ENCODE peak calls at places on chromosomes 6 and 20, in six cellular contexts. One of them, this sample, is unnamed.

GRCh38 chr20:32432277-32432676 is 74.1 kb downstream of the ASXL1 start:
- DNase-seq in psoas muscle: no peak
- DNase-seq in lower lobe of right lung: no peak
- DNase-seq in bronchial epithelial cell: no peak
- DNase-seq in cardiac fibroblast: no peak
- DNase-seq in BE2C: no peak
- DNase-seq in this sample: no peak

GRCh38 chr6:44594471-44594870 is 207.0 kb downstream of the CDC5L start:
- DNase-seq in psoas muscle: no peak
- DNase-seq in bronchial epithelial cell: no peak
- DNase-seq in BE2C: no peak
- DNase-seq in cardiac fibroblast: no peak
- DNase-seq in lower lobe of right lung: no peak
- DNase-seq in this sample: no peak

GRCh38 chr6:21185849-21186478 is 407.6 kb upstream of the SOX4 start:
- DNase-seq in cardiac fibroblast: no peak
- DNase-seq in BE2C: no peak
- DNase-seq in lower lobe of right lung: no peak
- DNase-seq in bronchial epithelial cell: no peak
- DNase-seq in psoas muscle: no peak
- DNase-seq in this sample: no peak

GRCh38 chr20:40775747-40776146 is 86.7 kb upstream of the MAFB start:
- DNase-seq in bronchial epithelial cell: no peak
- DNase-seq in lower lobe of right lung: no peak
- DNase-seq in cardiac fibroblast: no peak
- DNase-seq in BE2C: no peak
- DNase-seq in psoas muscle: no peak
- DNase-seq in this sample: no peak

GRCh38 chr6:143953922-143954321 is 54.1 kb downstream of the PLAGL1 start:
- DNase-seq in lower lobe of right lung: no peak
- DNase-seq in psoas muscle: no peak
- DNase-seq in bronchial epithelial cell: no peak
- DNase-seq in cardiac fibroblast: no peak
- DNase-seq in BE2C: no peak
- DNase-seq in this sample: no peak

GRCh38 chr20:32527447-32528055 is 57.6 kb downstream of the NOL4L start:
- DNase-seq in bronchial epithelial cell: no peak
- DNase-seq in psoas muscle: no peak
- DNase-seq in lower lobe of right lung: peak
- DNase-seq in BE2C: peak
- DNase-seq in cardiac fibroblast: no peak
- DNase-seq in this sample: no peak

GRCh38 chr6:169038691-169039090 is 215.0 kb downstream of the THBS2 start:
- DNase-seq in bronchial epithelial cell: no peak
- DNase-seq in BE2C: no peak
- DNase-seq in lower lobe of right lung: no peak
- DNase-seq in psoas muscle: no peak
- DNase-seq in cardiac fibroblast: no peak
- DNase-seq in this sample: no peak

GRCh38 chr20:8032499-8032898 is 12.9 kb upstream of the TMX4 start:
- DNase-seq in cardiac fibroblast: no peak
- DNase-seq in BE2C: no peak
- DNase-seq in bronchial epithelial cell: no peak
- DNase-seq in psoas muscle: no peak
- DNase-seq in lower lobe of right lung: no peak
- DNase-seq in this sample: no peak

GRCh38 chr6:13250703-13251102 is 77.6 kb downstream of the TBC1D7 start:
- DNase-seq in lower lobe of right lung: no peak
- DNase-seq in BE2C: no peak
- DNase-seq in bronchial epithelial cell: peak
- DNase-seq in psoas muscle: no peak
- DNase-seq in cardiac fibroblast: no peak
- DNase-seq in this sample: no peak

GRCh38 chr6:148893481-148893880 is 146.7 kb downstream of the UST start:
- DNase-seq in lower lobe of right lung: no peak
- DNase-seq in BE2C: no peak
- DNase-seq in psoas muscle: no peak
- DNase-seq in cardiac fibroblast: no peak
- DNase-seq in bronchial epithelial cell: no peak
- DNase-seq in this sample: no peak

GRCh38 chr6:10411915-10412164 is 3.0 kb downstream of the TFAP2A start:
- DNase-seq in bronchial epithelial cell: no peak
- DNase-seq in lower lobe of right lung: peak
- DNase-seq in cardiac fibroblast: no peak
- DNase-seq in BE2C: no peak
- DNase-seq in psoas muscle: no peak
- DNase-seq in this sample: no peak

GRCh38 chr6:128474481-128474880 is 45.9 kb downstream of the PTPRK start:
- DNase-seq in cardiac fibroblast: no peak
- DNase-seq in lower lobe of right lung: no peak
- DNase-seq in BE2C: no peak
- DNase-seq in psoas muscle: no peak
- DNase-seq in bronchial epithelial cell: peak
- DNase-seq in this sample: no peak

GRCh38 chr20:2252419-2253060 is 43.3 kb upstream of the TGM3 start:
- DNase-seq in BE2C: no peak
- DNase-seq in lower lobe of right lung: no peak
- DNase-seq in cardiac fibroblast: no peak
- DNase-seq in bronchial epithelial cell: no peak
- DNase-seq in psoas muscle: no peak
- DNase-seq in this sample: no peak

GRCh38 chr20:2260250-2260649 is 35.6 kb upstream of the TGM3 start:
- DNase-seq in psoas muscle: no peak
- DNase-seq in bronchial epithelial cell: peak
- DNase-seq in BE2C: no peak
- DNase-seq in cardiac fibroblast: no peak
- DNase-seq in lower lobe of right lung: no peak
- DNase-seq in this sample: no peak

GRCh38 chr20:2254333-2254732 is 41.5 kb upstream of the TGM3 start:
- DNase-seq in psoas muscle: no peak
- DNase-seq in BE2C: no peak
- DNase-seq in bronchial epithelial cell: peak
- DNase-seq in cardiac fibroblast: no peak
- DNase-seq in lower lobe of right lung: no peak
- DNase-seq in this sample: no peak

GRCh38 chr20:2259731-2260130 is 36.1 kb upstream of the TGM3 start:
- DNase-seq in lower lobe of right lung: no peak
- DNase-seq in psoas muscle: no peak
- DNase-seq in cardiac fibroblast: no peak
- DNase-seq in BE2C: no peak
- DNase-seq in bronchial epithelial cell: no peak
- DNase-seq in this sample: no peak

GRCh38 chr20:2256132-2256531 is 39.7 kb upstream of the TGM3 start:
- DNase-seq in cardiac fibroblast: no peak
- DNase-seq in BE2C: no peak
- DNase-seq in bronchial epithelial cell: no peak
- DNase-seq in lower lobe of right lung: no peak
- DNase-seq in psoas muscle: no peak
- DNase-seq in this sample: no peak
- TF ChIP-seq CTCF in cardiac fibroblast: no peak
- TF ChIP-seq CTCF in BE2C: no peak
- TF ChIP-seq CTCF in bronchial epithelial cell: no peak
- TF ChIP-seq CTCF in lower lobe of right lung: no peak
- TF ChIP-seq CTCF in psoas muscle: no peak
- TF ChIP-seq CTCF in this sample: no peak

GRCh38 chr6:125791820-125792165 is 1.0 kb downstream of the NCOA7 start:
- DNase-seq in lower lobe of right lung: no peak
- DNase-seq in BE2C: no peak
- DNase-seq in cardiac fibroblast: no peak
- DNase-seq in bronchial epithelial cell: no peak
- DNase-seq in psoas muscle: no peak
- DNase-seq in this sample: no peak
- TF ChIP-seq CTCF in lower lobe of right lung: no peak
- TF ChIP-seq CTCF in BE2C: no peak
- TF ChIP-seq CTCF in cardiac fibroblast: no peak
- TF ChIP-seq CTCF in bronchial epithelial cell: no peak
- TF ChIP-seq CTCF in psoas muscle: no peak
- TF ChIP-seq CTCF in this sample: no peak

GRCh38 chr20:48912065-48912464 is 9.4 kb upstream of the ARFGEF2 start:
- DNase-seq in lower lobe of right lung: no peak
- DNase-seq in psoas muscle: no peak
- DNase-seq in bronchial epithelial cell: no peak
- DNase-seq in cardiac fibroblast: no peak
- DNase-seq in BE2C: peak
- DNase-seq in this sample: no peak
- TF ChIP-seq CTCF in lower lobe of right lung: no peak
- TF ChIP-seq CTCF in psoas muscle: no peak
- TF ChIP-seq CTCF in bronchial epithelial cell: no peak
- TF ChIP-seq CTCF in cardiac fibroblast: no peak
- TF ChIP-seq CTCF in BE2C: no peak
- TF ChIP-seq CTCF in this sample: no peak

DNA sequence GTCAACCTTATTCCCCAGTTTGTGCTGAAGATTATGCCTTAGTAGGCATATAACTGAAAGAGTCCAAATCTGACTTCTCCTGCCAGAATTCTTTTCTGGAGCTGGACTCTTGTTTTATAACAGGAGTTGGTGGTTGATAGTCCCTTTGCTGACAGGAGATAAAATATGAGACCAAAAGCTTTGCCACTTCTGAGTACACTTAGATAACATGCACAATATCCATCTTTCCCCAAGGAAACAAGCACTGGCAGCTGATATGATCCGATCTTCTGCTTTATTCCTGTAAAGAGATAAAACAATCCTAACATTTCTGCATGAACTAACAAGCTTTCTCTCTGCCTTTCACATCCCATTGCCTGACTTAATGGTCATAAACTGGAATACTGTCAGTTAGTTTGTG is 1265.4 kb upstream of the ADGRB3 start:
- DNase-seq in BE2C: no peak
- DNase-seq in psoas muscle: no peak
- DNase-seq in bronchial epithelial cell: no peak
- DNase-seq in cardiac fibroblast: no peak
- DNase-seq in lower lobe of right lung: no peak
- DNase-seq in this sample: no peak
- TF ChIP-seq CTCF in BE2C: no peak
- TF ChIP-seq CTCF in psoas muscle: no peak
- TF ChIP-seq CTCF in bronchial epithelial cell: no peak
- TF ChIP-seq CTCF in cardiac fibroblast: no peak
- TF ChIP-seq CTCF in lower lobe of right lung: no peak
- TF ChIP-seq CTCF in this sample: no peak

GRCh38 chr6:7672066-7673062 is 53.5 kb upstream of the BMP6 start:
- DNase-seq in cardiac fibroblast: no peak
- DNase-seq in BE2C: no peak
- DNase-seq in lower lobe of right lung: no peak
- DNase-seq in bronchial epithelial cell: no peak
- DNase-seq in psoas muscle: no peak
- DNase-seq in this sample: no peak

GRCh38 chr6:7673063-7673536 is 52.8 kb upstream of the BMP6 start:
- DNase-seq in cardiac fibroblast: peak
- DNase-seq in psoas muscle: peak
- DNase-seq in bronchial epithelial cell: peak
- DNase-seq in BE2C: no peak
- DNase-seq in lower lobe of right lung: peak
- DNase-seq in this sample: peak

GRCh38 chr6:7671076-7671475 is 54.8 kb upstream of the BMP6 start:
- DNase-seq in lower lobe of right lung: no peak
- DNase-seq in cardiac fibroblast: peak
- DNase-seq in BE2C: no peak
- DNase-seq in bronchial epithelial cell: peak
- DNase-seq in psoas muscle: no peak
- DNase-seq in this sample: no peak

GRCh38 chr6:7671581-7671980 is 54.3 kb upstream of the BMP6 start:
- DNase-seq in lower lobe of right lung: no peak
- DNase-seq in BE2C: no peak
- DNase-seq in psoas muscle: no peak
- DNase-seq in cardiac fibroblast: peak
- DNase-seq in bronchial epithelial cell: no peak
- DNase-seq in this sample: no peak

GRCh38 chr6:7669742-7670141 is 56.2 kb upstream of the BMP6 start:
- DNase-seq in psoas muscle: no peak
- DNase-seq in bronchial epithelial cell: no peak
- DNase-seq in cardiac fibroblast: no peak
- DNase-seq in BE2C: no peak
- DNase-seq in lower lobe of right lung: no peak
- DNase-seq in this sample: no peak
- TF ChIP-seq CTCF in psoas muscle: no peak
- TF ChIP-seq CTCF in bronchial epithelial cell: no peak
- TF ChIP-seq CTCF in cardiac fibroblast: no peak
- TF ChIP-seq CTCF in BE2C: peak
- TF ChIP-seq CTCF in lower lobe of right lung: no peak
- TF ChIP-seq CTCF in this sample: no peak

DNA sequence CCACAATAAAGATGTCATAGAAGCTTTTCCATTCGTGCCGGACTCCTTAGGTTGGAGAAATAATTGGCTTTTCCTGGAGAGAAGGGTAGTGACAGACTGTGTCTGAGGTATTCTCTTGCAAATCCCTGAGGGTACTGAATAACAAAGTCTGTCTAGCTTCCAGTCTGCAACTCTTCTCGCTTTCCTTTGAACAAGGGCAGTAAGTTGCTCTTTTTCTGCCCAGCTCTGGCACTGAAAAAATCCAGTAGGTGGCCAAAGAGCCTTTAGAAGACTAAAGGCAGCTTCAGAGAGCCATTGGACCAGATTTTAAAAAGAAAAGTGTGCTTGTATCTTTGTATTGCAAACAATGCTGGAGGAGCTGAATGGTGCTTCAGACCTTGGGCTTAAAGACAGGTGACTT is 20.7 kb upstream of the RREB1 start:
- DNase-seq in BE2C: no peak
- DNase-seq in lower lobe of right lung: no peak
- DNase-seq in bronchial epithelial cell: no peak
- DNase-seq in psoas muscle: no peak
- DNase-seq in cardiac fibroblast: peak
- DNase-seq in this sample: no peak
- TF ChIP-seq CTCF in BE2C: no peak
- TF ChIP-seq CTCF in lower lobe of right lung: peak
- TF ChIP-seq CTCF in bronchial epithelial cell: no peak
- TF ChIP-seq CTCF in psoas muscle: no peak
- TF ChIP-seq CTCF in cardiac fibroblast: peak
- TF ChIP-seq CTCF in this sample: no peak

GRCh38 chr6:108260809-108261569 is at the start of gene SNX3:
- DNase-seq in cardiac fibroblast: peak
- DNase-seq in psoas muscle: peak
- DNase-seq in BE2C: peak
- DNase-seq in lower lobe of right lung: peak
- DNase-seq in bronchial epithelial cell: peak
- DNase-seq in this sample: peak
- TF ChIP-seq CTCF in cardiac fibroblast: peak
- TF ChIP-seq CTCF in psoas muscle: peak
- TF ChIP-seq CTCF in BE2C: no peak
- TF ChIP-seq CTCF in lower lobe of right lung: no peak
- TF ChIP-seq CTCF in bronchial epithelial cell: peak
- TF ChIP-seq CTCF in this sample: no peak

DNA sequence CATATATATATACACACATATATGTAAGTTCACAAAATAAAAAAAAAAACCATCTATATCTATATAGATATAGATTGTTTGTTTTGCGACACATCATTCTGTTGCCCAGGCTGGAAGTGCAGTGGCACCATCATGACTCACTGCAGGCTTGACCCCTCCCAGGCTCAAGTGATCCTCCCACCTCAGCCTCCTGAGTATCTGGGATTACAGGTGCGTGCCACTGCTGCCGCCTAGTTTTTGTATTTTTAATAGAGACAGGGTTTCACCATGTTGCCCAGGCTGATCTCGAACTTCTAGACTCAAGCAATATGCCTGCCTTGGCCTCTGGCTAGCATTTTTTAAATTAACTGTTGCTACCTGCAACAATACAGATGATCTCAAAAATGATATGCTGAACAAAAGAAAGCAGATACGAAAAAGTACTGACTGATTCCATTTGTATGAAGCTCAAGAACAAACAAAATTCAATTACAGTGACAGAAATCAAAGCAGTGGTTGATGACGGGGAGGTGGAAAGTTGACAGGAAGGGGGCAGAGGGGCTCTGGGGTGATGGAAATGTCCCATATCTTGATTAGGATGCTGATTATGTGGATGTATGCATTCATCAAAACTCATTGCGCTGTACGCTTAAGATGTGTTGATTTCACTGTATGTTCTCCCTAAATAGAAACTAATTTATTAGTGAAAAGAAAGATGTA is 49.6 kb downstream of the ATXN1 start:
- DNase-seq in BE2C: no peak
- DNase-seq in bronchial epithelial cell: peak
- DNase-seq in psoas muscle: no peak
- DNase-seq in cardiac fibroblast: no peak
- DNase-seq in lower lobe of right lung: no peak
- DNase-seq in this sample: no peak
- TF ChIP-seq CTCF in BE2C: no peak
- TF ChIP-seq CTCF in bronchial epithelial cell: peak
- TF ChIP-seq CTCF in psoas muscle: no peak
- TF ChIP-seq CTCF in cardiac fibroblast: no peak
- TF ChIP-seq CTCF in lower lobe of right lung: no peak
- TF ChIP-seq CTCF in this sample: no peak